ENCODE peak calls at places on chromosomes 13 and 19, in four cellular contexts. B is GM10248; I is NCI-H345; Z is effector CD4-positive, alpha-beta T cell. E is an unnamed sample.

GRCh38 chr19:30068528-30069395 is 126.7 kb downstream of the URI1 start:
- DNase-seq in Z (no peak), I (no peak), B (no peak), E (no peak)

GRCh38 chr13:73106513-73107214 is 47.9 kb downstream of the KLF5 start:
- DNase-seq in I (no peak), B (no peak), Z (no peak), E (no peak)

GRCh38 chr13:30908416-30908980 is 2.4 kb downstream of the MEDAG start:
- DNase-seq in I (no peak), B (no peak), Z (no peak), E (no peak)

GRCh38 chr19:4403005-4403761 is 743 bp downstream of the CHAF1A start:
- DNase-seq in I (no peak), Z (no peak), B (no peak), E (no peak)

GRCh38 chr19:17512574-17512939 is 1.1 kb downstream of the PGLS start:
- DNase-seq in B (no peak), Z (no peak), I (no peak), E (no peak)

GRCh38 chr19:10045371-10045770 is 32.1 kb downstream of the RDH8 start:
- DNase-seq in B (no peak), Z (no peak), I (no peak), E (no peak)

GRCh38 chr19:31354316-31354715 is 5.1 kb upstream of the TSHZ3 start:
- DNase-seq in Z (no peak), I (no peak), B (no peak), E (no peak)

GRCh38 chr13:112638157-112638750 is 50.3 kb upstream of the TUBGCP3 start:
- DNase-seq in B (no peak), I (no peak), Z (no peak), E (peak; percentile 43)

GRCh38 chr13:31631071-31631470 is 108.3 kb upstream of the RXFP2 start:
- DNase-seq in I (no peak), B (no peak), Z (no peak), E (no peak)

GRCh38 chr13:42219870-42220269 is 52.1 kb upstream of the AKAP11 start:
- DNase-seq in I (no peak), Z (no peak), B (no peak), E (no peak)

GRCh38 chr19:30353394-30353793 is 18.8 kb upstream of the ZNF536 start:
- DNase-seq in B (no peak), Z (no peak), I (no peak), E (no peak)

E was measured in activated effector memory CD4-positive, alpha-beta T cell treated with anti-CD3 and anti-CD28 coated beads, Interleukin-2, amount 50 U/mL, for 16 hours.